ENCODE peak calls at places on chromosomes 3 and 15, in five cellular contexts. B is heart left ventricle, Q is dorsolateral prefrontal cortex, J is astrocyte, P is fibroblast of lung. O is an unnamed sample.

GRCh38 chr3:42214565-42215283 is 51.3 kb downstream of the CCK start:
- DNase-seq in Q (no peak), B (no peak), P (no peak), J (peak; percentile 22), O (no peak)

GRCh38 chr3:105166893-105167292 is 199.8 kb upstream of the ALCAM start:
- DNase-seq in B (no peak), P (peak; percentile 53), J (peak; percentile 68), Q (no peak), O (no peak)

GRCh38 chr15:72353266-72353665 is 22.5 kb downstream of the HEXA start:
- DNase-seq in Q (no peak), P (peak; percentile 20), J (no peak), B (no peak), O (no peak)

GRCh38 chr15:60651734-60652141 is 172.8 kb upstream of the ICE2 start:
- DNase-seq in B (no peak), Q (no peak), P (no peak), J (no peak), O (no peak)

GRCh38 chr15:76203346-76203745 is 107.9 kb downstream of the ETFA start:
- DNase-seq in P (no peak), Q (no peak), B (no peak), J (no peak), O (no peak)

GRCh38 chr3:126111126-126111551 is 27.2 kb upstream of the SLC41A3 start:
- DNase-seq in B (no peak), P (no peak), Q (no peak), J (no peak), O (no peak)

GRCh38 chr15:70447927-70448698 is 315.2 kb downstream of the UACA start:
- DNase-seq in J (peak; percentile 8), P (no peak), Q (no peak), B (peak; percentile 29), O (peak; percentile 9)

GRCh38 chr3:49158108-49158709 is 7.9 kb downstream of the CCDC71 start:
- DNase-seq in J (no peak), P (peak; percentile 19), Q (no peak), B (no peak), O (peak; percentile 55)

GRCh38 chr3:184050217-184050847 is 2.5 kb upstream of the HTR3C start:
- DNase-seq in Q (no peak), P (no peak), B (no peak), J (no peak), O (no peak)

GRCh38 chr3:127491909-127492308 is 98.6 kb downstream of the TPRA1 start:
- DNase-seq in P (no peak), B (no peak), Q (no peak), J (no peak), O (no peak)

GRCh38 chr15:80275946-80276345 is 23.9 kb upstream of the CTXND1 start:
- DNase-seq in P (peak; percentile 33), Q (no peak), J (peak; percentile 44), B (no peak), O (no peak)

GRCh38 chr3:193782280-193782654 is 189.3 kb downstream of the OPA1 start:
- DNase-seq in J (peak; percentile 80), P (no peak), B (no peak), Q (no peak), O (no peak)

GRCh38 chr15:101225658-101226057 is 26.2 kb downstream of the CHSY1 start:
- DNase-seq in P (no peak), J (peak; percentile 39), B (no peak), Q (no peak), O (no peak)

GRCh38 chr3:149085828-149086231 is 503 bp downstream of the HLTF start:
- DNase-seq in Q (no peak), P (peak; percentile 42), B (no peak), J (peak; percentile 30), O (no peak)

GRCh38 chr3:185486371-185486770 is 12.5 kb downstream of the TMEM41A start:
- DNase-seq in B (no peak), Q (no peak), J (no peak), P (no peak), O (no peak)

GRCh38 chr3:52173101-52173500 is 18.9 kb upstream of the POC1A start:
- DNase-seq in J (no peak), B (no peak), Q (peak; percentile 20), P (no peak), O (no peak)

GRCh38 chr3:114363554-114364202 is 69.8 kb downstream of the TIGIT start:
- DNase-seq in P (peak; percentile 66), B (no peak), Q (no peak), J (peak; percentile 84), O (no peak)

GRCh38 chr3:14507757-14508504 is 32.2 kb downstream of the GRIP2 start:
- DNase-seq in B (peak; percentile 5), J (no peak), P (no peak), Q (no peak), O (no peak)

GRCh38 chr3:172709776-172710708 is 825 bp downstream of the NCEH1 start:
- DNase-seq in Q (no peak), P (peak; percentile 46), B (peak; percentile 37), J (peak; percentile 39), O (no peak)

GRCh38 chr3:38587548-38588131 is 61.8 kb downstream of the SCN5A start:
- DNase-seq in Q (peak; percentile 19), J (no peak), B (peak; percentile 8), P (no peak), O (no peak)

GRCh38 chr3:194320100-194320499 is 31.0 kb downstream of the CPN2 start:
- DNase-seq in J (no peak), B (no peak), Q (no peak), P (no peak), O (no peak)

GRCh38 chr15:64837502-64837901 is 4.2 kb upstream of the PLEKHO2 start:
- DNase-seq in Q (no peak), B (no peak), J (no peak), P (no peak), O (no peak)
- H3K27ac ChIP-seq in Q (no peak overlapping the region), B (no peak overlapping the region), J (no peak overlapping the region), P (no peak overlapping the region), O (no peak overlapping the region)

GRCh38 chr3:179098388-179099077 is 26.9 kb upstream of the ZMAT3 start:
- DNase-seq in Q (no peak), P (peak; percentile 73), B (no peak), J (peak; percentile 54), O (no peak)
- TF ChIP-seq CTCF in Q (no peak), P (peak; percentile 46), B (no peak), J (no peak), O (no peak)

GRCh38 chr3:117919611-117920010 is 1115.0 kb downstream of the IGSF11 start:
- DNase-seq in P (no peak), Q (no peak), B (no peak), J (no peak), O (no peak)
- H3K27ac ChIP-seq in P (no peak overlapping the region), Q (no peak overlapping the region), B (no peak overlapping the region), J (no peak overlapping the region), O (no peak overlapping the region)

DNA sequence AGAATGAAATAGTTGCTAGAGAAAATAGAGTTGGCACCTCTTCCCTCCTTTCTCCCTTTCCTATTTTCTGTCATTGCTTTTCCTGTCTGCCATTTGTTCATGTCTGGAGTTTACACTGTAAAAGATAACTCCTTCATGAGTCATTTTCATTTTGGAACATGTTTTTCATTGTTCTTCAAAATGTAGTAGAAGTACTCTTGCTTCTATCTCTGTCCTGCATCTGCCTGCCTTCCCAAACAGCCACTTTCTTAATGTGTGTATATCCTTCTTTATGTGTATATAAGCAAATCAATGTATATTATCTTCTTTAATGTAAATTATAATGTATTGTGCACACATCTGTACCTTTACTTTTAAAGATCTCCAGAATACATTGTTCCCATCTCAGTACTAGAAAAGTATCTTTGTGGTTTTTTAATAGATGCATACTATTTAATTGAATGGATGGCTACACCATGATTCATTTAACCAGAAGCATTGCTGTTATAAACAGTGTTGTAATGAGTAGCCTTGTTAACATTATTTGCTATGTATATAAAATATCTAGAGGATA is 41.1 kb downstream of the TSC22D2 start:
- DNase-seq in Q (no peak), J (peak; percentile 90), B (no peak), P (peak; percentile 74), O (no peak)
- TF ChIP-seq CTCF in Q (no peak), J (no peak), B (no peak), P (no peak), O (no peak)

GRCh38 chr3:76345878-76346277 is 560.5 kb upstream of the ZNF717 start:
- DNase-seq in P (no peak), J (no peak), Q (no peak), B (no peak), O (no peak)

GRCh38 chr3:76349715-76350480 is 564.5 kb upstream of the ZNF717 start:
- DNase-seq in Q (no peak), B (no peak), P (no peak), J (no peak), O (no peak)

GRCh38 chr3:76352069-76352847 is 566.9 kb upstream of the ZNF717 start:
- DNase-seq in Q (no peak), J (no peak), B (no peak), P (no peak), O (no peak)

GRCh38 chr3:76346680-76347079 is 561.3 kb upstream of the ZNF717 start:
- DNase-seq in Q (no peak), P (no peak), J (no peak), B (no peak), O (no peak)
- H3K27ac ChIP-seq in Q (no peak overlapping the region), P (no peak overlapping the region), J (no peak overlapping the region), B (no peak overlapping the region), O (no peak overlapping the region)

O was measured in CD4-positive, alpha-beta T cell.